ENCODE peak calls at places on chromosome 6, in six cellular contexts. J is GM12878, F is neural progenitor cell, P is MM.1S, L is DND-41, U is NT2/D1. N is an unnamed sample.

GRCh38 chr6:1797801-1798200 is 188.1 kb downstream of the FOXC1 start:
- DNase-seq in J (no peak), F (no peak), P (peak), L (no peak), U (no peak), N (no peak)

GRCh38 chr6:10460096-10460495 is 45.2 kb upstream of the TFAP2A start:
- DNase-seq in J (peak), F (no peak), P (peak), L (no peak), U (no peak), N (no peak)

GRCh38 chr6:3868544-3868943 is 19.4 kb downstream of the FAM50B start:
- DNase-seq in J (no peak), F (no peak), P (no peak), L (no peak), U (no peak), N (no peak)

GRCh38 chr6:144123836-144124235 is 26.5 kb upstream of the STX11 start:
- DNase-seq in J (no peak), F (no peak), P (no peak), L (no peak), U (no peak), N (no peak)

GRCh38 chr6:142240203-142240602 is 61.6 kb upstream of the ADGRG6 start:
- DNase-seq in J (no peak), F (no peak), P (no peak), L (no peak), U (no peak), N (no peak)

GRCh38 chr6:6599468-6599873 is 11.0 kb downstream of the LY86 start:
- DNase-seq in J (no peak), F (no peak), P (no peak), L (no peak), U (no peak), N (no peak)

GRCh38 chr6:50353603-50354002 is 303.9 kb upstream of the DEFB112 start:
- DNase-seq in J (no peak), F (no peak), P (no peak), L (no peak), U (peak), N (peak)

GRCh38 chr6:4760773-4761172 is 15.4 kb upstream of the CDYL start:
- DNase-seq in J (no peak), F (no peak), P (no peak), L (no peak), U (no peak), N (no peak)

GRCh38 chr6:64696053-64696452 is 1011.0 kb downstream of the EYS start:
- DNase-seq in J (no peak), F (no peak), P (no peak), L (no peak), U (no peak), N (no peak)

GRCh38 chr6:74756903-74757302 is 448.9 kb downstream of the COL12A1 start:
- DNase-seq in J (no peak), F (no peak), P (no peak), L (no peak), U (no peak), N (no peak)

GRCh38 chr6:158028876-158029275 is 47.2 kb downstream of the SYNJ2 start:
- DNase-seq in J (no peak), F (no peak), P (no peak), L (no peak), U (no peak), N (no peak)

GRCh38 chr6:56733298-56733697 is 90.6 kb upstream of the DST start:
- DNase-seq in J (no peak), F (no peak), P (no peak), L (no peak), U (no peak), N (no peak)

GRCh38 chr6:158628542-158628941 is 16.0 kb downstream of the DYNLT1 start:
- DNase-seq in J (no peak), F (no peak), P (no peak), L (no peak), U (no peak), N (peak)

GRCh38 chr6:31467151-31467550 is 30.8 kb upstream of the MICB start:
- DNase-seq in J (no peak), F (peak), P (no peak), L (no peak), U (no peak), N (no peak)

GRCh38 chr6:34468378-34468892 is 2.6 kb downstream of the PACSIN1 start:
- DNase-seq in J (peak), F (no peak), P (peak), L (no peak), U (no peak), N (no peak)

GRCh38 chr6:34469499-34469898 is 3.6 kb downstream of the PACSIN1 start:
- DNase-seq in J (no peak), F (no peak), P (no peak), L (no peak), U (no peak), N (no peak)

GRCh38 chr6:34465551-34466241 is at the start of gene PACSIN1:
- DNase-seq in J (no peak), F (peak), P (peak), L (no peak), U (peak), N (peak)

GRCh38 chr6:34463849-34464248 is 2.0 kb upstream of the PACSIN1 start:
- DNase-seq in J (no peak), F (no peak), P (no peak), L (no peak), U (no peak), N (no peak)

GRCh38 chr6:34466242-34467185 is 638 bp downstream of the PACSIN1 start:
- DNase-seq in J (no peak), F (no peak), P (no peak), L (no peak), U (no peak), N (no peak)
- H3K9ac ChIP-seq in J (no peak), F (no peak), P (peak), L (no peak), U (peak), N (peak)

DNA sequence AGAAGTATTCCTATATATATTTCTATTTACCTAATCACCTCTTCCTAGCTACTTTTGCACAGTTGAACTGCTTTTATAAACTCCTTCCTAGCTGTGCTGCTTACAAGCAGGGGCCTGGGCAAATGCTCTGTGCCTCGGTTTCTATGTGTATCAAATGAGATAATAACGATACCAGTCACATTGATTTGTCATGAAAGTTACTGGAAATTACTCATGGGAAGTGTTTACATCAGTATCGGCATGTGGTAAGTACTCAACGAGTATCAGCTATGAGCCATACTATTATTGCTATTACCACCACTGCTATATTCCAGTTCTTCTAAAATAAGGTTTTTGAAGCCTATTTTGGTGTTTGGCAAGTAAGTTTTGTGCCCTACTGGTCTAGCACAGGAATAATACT is 4.9 kb downstream of the LAMA4 start:
- DNase-seq in J (no peak), F (no peak), P (no peak), L (no peak), U (no peak), N (no peak)
- H3K9ac ChIP-seq in J (no peak), F (no peak), P (no peak), L (no peak), U (no peak), N (no peak)

GRCh38 chr6:137819740-137820139 is 47.3 kb upstream of the TNFAIP3 start:
- DNase-seq in J (peak), F (no peak), P (no peak), L (peak), U (no peak), N (no peak)
- H3K9ac ChIP-seq in J (no peak), F (no peak), P (no peak), L (peak), U (no peak), N (no peak)

DNA sequence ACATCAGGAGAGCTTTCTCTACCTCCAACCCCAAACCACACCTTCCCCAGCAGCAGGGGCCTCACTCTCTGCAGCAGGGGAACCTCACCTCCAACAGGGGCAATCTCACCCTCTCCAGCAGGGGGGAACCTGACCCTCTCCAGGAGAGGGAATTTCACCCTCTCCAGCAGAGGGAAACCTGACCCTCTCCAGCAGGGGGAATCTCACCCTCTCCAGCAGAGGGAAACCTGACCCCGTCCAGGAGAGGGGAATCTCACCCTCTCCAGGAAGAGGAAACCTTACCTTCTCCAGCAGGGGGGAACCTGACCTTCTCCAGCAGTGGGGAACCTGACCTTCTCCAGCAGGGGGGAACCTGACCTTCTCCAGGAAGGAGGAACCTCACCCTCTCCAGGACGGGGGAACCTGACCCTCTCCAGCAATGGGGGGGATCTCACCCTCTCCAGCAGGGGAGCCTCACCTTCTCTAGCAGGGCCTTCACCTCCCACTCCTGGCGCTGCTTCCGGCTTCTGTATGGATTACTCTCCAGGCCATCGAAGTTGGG is 3.1 kb downstream of the B3GALT4 start:
- DNase-seq in J (no peak), F (peak), P (no peak), L (peak), U (no peak), N (peak)
- H3K9ac ChIP-seq in J (no peak), F (no peak), P (no peak), L (no peak), U (no peak), N (no peak)

N was measured in endodermal cell.